ENCODE peak calls at places on chromosomes 1 and 21, in seven cellular contexts. B is activated naive CD8-positive, alpha-beta T cell treated with anti-CD3 and anti-CD28 coated beads, Interleukin-2, amount 50 U/mL, for 24 hours; Q is naive B cell; L is lung; I is IMR-90; O is heart left ventricle; A is psoas muscle. K is an unnamed sample.

GRCh38 chr1:31647106-31647505 is 2.4 kb upstream of the PEF1 start:
- ATAC-seq in B (no peak), O (no peak), Q (no peak), A (no peak), I (peak), L (no peak), K (no peak)

GRCh38 chr1:204072951-204073836 is at the start of gene SOX13:
- ATAC-seq in A (peak), I (peak), B (peak), Q (no peak), O (peak), L (peak), K (peak)

GRCh38 chr1:82065917-82066316 is 265.2 kb downstream of the ADGRL2 start:
- ATAC-seq in Q (no peak), L (no peak), O (peak), A (no peak), B (no peak), I (no peak), K (no peak)

GRCh38 chr1:175933801-175934200 is 190.4 kb upstream of the TNR start:
- ATAC-seq in I (peak), Q (no peak), L (no peak), B (no peak), O (no peak), A (no peak), K (no peak)

GRCh38 chr1:119964673-119965363 is 68.5 kb upstream of the ADAM30 start:
- ATAC-seq in I (peak), L (no peak), B (no peak), Q (no peak), A (peak), O (peak), K (peak)

GRCh38 chr1:151436985-151437384 is 22.3 kb downstream of the POGZ start:
- ATAC-seq in L (no peak), Q (no peak), I (no peak), B (no peak), O (no peak), A (peak), K (no peak)

GRCh38 chr1:207035877-207036558 is 3.5 kb upstream of the C1orf116 start:
- ATAC-seq in L (no peak), A (no peak), I (no peak), Q (no peak), O (no peak), B (peak), K (no peak)

GRCh38 chr1:209382701-209383100 is 200.8 kb upstream of the CAMK1G start:
- ATAC-seq in Q (no peak), L (no peak), O (no peak), I (no peak), A (no peak), B (no peak), K (no peak)

GRCh38 chr1:64775152-64775551 is 30.3 kb downstream of the RAVER2 start:
- ATAC-seq in Q (peak), A (no peak), O (no peak), B (no peak), L (no peak), I (no peak), K (no peak)

GRCh38 chr1:182101415-182102041 is 40.0 kb upstream of the ZNF648 start:
- ATAC-seq in B (no peak), A (no peak), I (no peak), L (no peak), O (no peak), Q (no peak), K (no peak)

GRCh38 chr1:21564521-21565095 is 55.4 kb downstream of the ALPL start:
- ATAC-seq in A (no peak), O (no peak), I (no peak), B (no peak), L (no peak), Q (no peak), K (no peak)

GRCh38 chr1:22077728-22078127 is 25.2 kb downstream of the CDC42 start:
- ATAC-seq in O (peak), I (peak), A (peak), B (peak), Q (no peak), L (no peak), K (no peak)

GRCh38 chr1:191711961-191712360 is 446.3 kb upstream of the RGS18 start:
- ATAC-seq in O (no peak), Q (no peak), I (no peak), A (no peak), L (no peak), B (no peak), K (no peak)

GRCh38 chr1:225498539-225499135 is 70.8 kb upstream of the LBR start:
- ATAC-seq in B (no peak), Q (no peak), L (no peak), O (no peak), A (no peak), I (peak), K (no peak)

GRCh38 chr1:219304227-219305226 is 130.8 kb downstream of the LYPLAL1 start:
- ATAC-seq in A (peak), O (peak), I (peak), L (no peak), Q (no peak), B (no peak), K (no peak)

GRCh38 chr1:11523261-11523660 is 44.3 kb downstream of the DISP3 start:
- ATAC-seq in B (no peak), Q (no peak), I (no peak), A (no peak), O (no peak), L (no peak), K (no peak)

GRCh38 chr21:29257701-29258100 is 41.0 kb upstream of the BACH1 start:
- ATAC-seq in O (no peak), B (no peak), I (no peak), L (no peak), A (no peak), Q (no peak), K (no peak)

GRCh38 chr1:171596119-171596518 is 25.9 kb upstream of the MYOCOS start:
- ATAC-seq in B (peak), L (no peak), Q (no peak), O (no peak), I (no peak), A (no peak), K (no peak)

GRCh38 chr1:176567190-176567794 is 104.3 kb downstream of the PAPPA2 start:
- ATAC-seq in B (no peak), A (no peak), Q (no peak), L (peak), I (no peak), O (no peak), K (no peak)

K was measured in gastroesophageal sphincter.